ENCODE peak calls at places on chromosomes 4 and X, in eight cellular contexts. M is hepatocyte, Z is GM23248, W is mammary epithelial cell, Q is right cardiac atrium, P is prostate gland, O is tibial nerve, A is thoracic aorta. S is an unnamed sample.

GRCh38 chr4:17276821-17277220 is 235.1 kb downstream of the QDPR start:
- DNase-seq in M (no peak), P (no peak), O (no peak), A (no peak), Q (peak; percentile 84), Z (peak; percentile 59), W (no peak), S (no peak)

GRCh38 chr4:185740471-185740873 is 71.5 kb downstream of the SORBS2 start:
- DNase-seq in Q (no peak), W (no peak), A (no peak), Z (no peak), O (no peak), M (no peak), P (no peak), S (no peak)

GRCh38 chrX:50469206-50469605 is 1.4 kb downstream of the DGKK start:
- DNase-seq in O (no peak), W (no peak), Z (no peak), M (peak; percentile 13), A (no peak), Q (peak; percentile 38), P (no peak), S (no peak)

GRCh38 chr4:14810121-14810520 is 192.2 kb upstream of the CPEB2 start:
- DNase-seq in P (no peak), A (no peak), M (no peak), Z (no peak), Q (no peak), O (no peak), W (no peak), S (no peak)

GRCh38 chrX:18596096-18596495 is 75.8 kb downstream of the RS1 start:
- DNase-seq in M (no peak), W (no peak), O (no peak), Q (no peak), Z (no peak), A (no peak), P (no peak), S (no peak)

GRCh38 chrX:9865804-9866471 is 79.7 kb downstream of the SHROOM2 start:
- DNase-seq in O (no peak), Z (peak; percentile 28), W (peak; percentile 32), P (no peak), Q (no peak), A (no peak), M (no peak), S (no peak)

GRCh38 chr4:87012265-87012953 is 77.6 kb downstream of the AFF1 start:
- DNase-seq in A (no peak), O (no peak), P (peak; percentile 14), Z (no peak), Q (no peak), W (no peak), M (peak; percentile 61), S (no peak)

GRCh38 chrX:155767101-155767878 is 113.9 kb upstream of the VAMP7 start:
- DNase-seq in P (peak; percentile 57), Z (peak; percentile 68), O (peak; percentile 53), W (peak; percentile 80), A (peak; percentile 12), M (peak; percentile 79), Q (peak; percentile 61), S (peak; percentile 57)

GRCh38 chr4:148444296-148445070 is 2.3 kb upstream of the NR3C2 start:
- DNase-seq in M (peak; percentile 48), Q (peak; percentile 80), P (peak; percentile 6), W (peak; percentile 4), Z (peak; percentile 34), O (no peak), A (no peak), S (peak; percentile 29)

GRCh38 chr4:98046665-98047064 is 96.6 kb downstream of the STPG2 start:
- DNase-seq in Q (no peak), Z (no peak), O (no peak), M (no peak), P (no peak), A (no peak), W (peak; percentile 2), S (no peak)

GRCh38 chrX:31233941-31234496 is 162.2 kb upstream of the FTHL17 start:
- DNase-seq in A (no peak), Q (no peak), W (no peak), M (no peak), O (no peak), P (no peak), Z (no peak), S (no peak)

GRCh38 chrX:121254336-121254735 is 206.9 kb downstream of the GLUD2 start:
- DNase-seq in M (no peak), W (no peak), Z (no peak), P (no peak), A (no peak), Q (no peak), O (no peak), S (no peak)

GRCh38 chr4:6956434-6957147 is 47.0 kb downstream of the TBC1D14 start:
- DNase-seq in Z (no peak), P (no peak), O (no peak), Q (no peak), A (no peak), M (no peak), W (no peak), S (no peak)

GRCh38 chr4:169604131-169604900 is 8.1 kb downstream of the NEK1 start:
- DNase-seq in W (peak; percentile 78), Z (peak; percentile 88), A (no peak), O (no peak), Q (no peak), M (no peak), P (no peak), S (no peak)

GRCh38 chr4:15297344-15297743 is 130.5 kb upstream of the C1QTNF7 start:
- DNase-seq in M (no peak), W (no peak), P (no peak), Q (no peak), Z (no peak), A (no peak), O (no peak), S (no peak)

GRCh38 chr4:110678517-110678916 is 55.6 kb upstream of the PITX2 start:
- DNase-seq in Z (no peak), O (no peak), P (no peak), Q (no peak), W (no peak), A (no peak), M (no peak), S (no peak)

GRCh38 chr4:78356251-78356650 is 195.3 kb upstream of the ANXA3 start:
- DNase-seq in Z (no peak), W (no peak), Q (no peak), P (no peak), O (no peak), M (no peak), A (no peak), S (no peak)

GRCh38 chrX:7647826-7648225 is 195.1 kb upstream of the VCX start:
- DNase-seq in A (no peak), M (no peak), W (no peak), P (no peak), Q (no peak), O (no peak), Z (no peak), S (no peak)

GRCh38 chr4:94562285-94562684 is 110.5 kb downstream of the PDLIM5 start:
- DNase-seq in A (no peak), Z (no peak), W (no peak), Q (no peak), P (no peak), O (no peak), M (no peak), S (no peak)
- H3K27ac ChIP-seq in A (peak overlapping the region; percentile 52), Z (peak overlapping the region; percentile 63), W (no peak overlapping the region), Q (no peak overlapping the region), P (no peak overlapping the region), O (no peak overlapping the region), M (no peak overlapping the region), S (peak overlapping the region; percentile 76)

GRCh38 chrX:153926594-153926862 is 464 bp upstream of the ARHGAP4 start:
- DNase-seq in O (no peak), P (no peak), Z (no peak), A (no peak), Q (no peak), M (no peak), W (no peak), S (no peak)
- H3K4me1 ChIP-seq in O (no peaks in the 10 kb centered on the region), P (no peaks in the 10 kb centered on the region), Z (no peaks in the 10 kb centered on the region), A (peaks cover 10% of the 10 kb centered on the region), Q (peaks cover 7% of the 10 kb centered on the region), M (peaks cover 7% of the 10 kb centered on the region), W (peaks cover 12% of the 10 kb centered on the region), S (peaks cover 21% of the 10 kb centered on the region)

GRCh38 chr4:95446204-95446603 is 102.6 kb downstream of the UNC5C start:
- DNase-seq in W (no peak), P (no peak), O (no peak), Z (no peak), M (no peak), Q (no peak), A (no peak), S (no peak)
- H3K4me3 ChIP-seq in W (no peak overlapping the region), P (no peak overlapping the region), O (no peak overlapping the region), Z (no peak overlapping the region), M (no peak overlapping the region), Q (no peak overlapping the region), A (no peak overlapping the region), S (no peak overlapping the region)

GRCh38 chr4:173538148-173538902 is 8.3 kb upstream of the HAND2 start:
- DNase-seq in M (no peak), P (no peak), Q (peak; percentile 87), A (no peak), W (no peak), O (no peak), Z (peak; percentile 70), S (no peak)
- H3K27ac ChIP-seq in M (peak overlapping the region; percentile 42), P (no peak overlapping the region), Q (peak overlapping the region; percentile 71), A (peak overlapping the region; percentile 79), W (no peak overlapping the region), O (no peak overlapping the region), Z (peak overlapping the region; percentile 4), S (no peak overlapping the region)

GRCh38 chr4:149604827-149605226 is 210.8 kb downstream of the IQCM start:
- DNase-seq in W (no peak), M (no peak), P (no peak), O (no peak), Z (no peak), A (no peak), Q (no peak), S (no peak)
- H3K4me1 ChIP-seq in W (no peaks in the 10 kb centered on the region), M (no peaks in the 10 kb centered on the region), P (no peaks in the 10 kb centered on the region), O (no peaks in the 10 kb centered on the region), Z (peaks cover 4% of the 10 kb centered on the region), A (no peaks in the 10 kb centered on the region), Q (no peaks in the 10 kb centered on the region), S (no peaks in the 10 kb centered on the region)

GRCh38 chr4:23333556-23333945 is 556.3 kb downstream of the PPARGC1A start:
- DNase-seq in Q (no peak), W (no peak), Z (no peak), P (no peak), M (no peak), A (no peak), O (no peak), S (no peak)
- H3K4me3 ChIP-seq in Q (no peak overlapping the region), W (no peak overlapping the region), Z (no peak overlapping the region), P (no peak overlapping the region), M (no peak overlapping the region), A (no peak overlapping the region), O (no peak overlapping the region), S (no peak overlapping the region)

S was measured in gastrocnemius medialis.